ENCODE peak calls at places on chromosomes 16 and 17, in four cellular contexts. N, V, B and H are unnamed samples.

GRCh38 chr16:84847554-84848415 is 28.0 kb downstream of the CRISPLD2 start:
- DNase-seq in B (no peak), N (no peak), V (no peak), H (no peak)

GRCh38 chr16:20865420-20866126 is 34.6 kb downstream of the DCUN1D3 start:
- DNase-seq in N (no peak), B (peak; percentile 64), V (no peak), H (no peak)

GRCh38 chr17:35218901-35219300 is 24.0 kb upstream of the SLFN5 start:
- DNase-seq in V (no peak), N (no peak), B (no peak), H (no peak)

GRCh38 chr17:43020789-43021738 is 1.1 kb downstream of the VAT1 start:
- DNase-seq in B (peak; percentile 50), N (peak; percentile 81), V (peak; percentile 67), H (no peak)

GRCh38 chr16:69595127-69596036 is 29.6 kb downstream of the NFAT5 start:
- DNase-seq in V (no peak), B (peak; percentile 76), N (no peak), H (no peak)

GRCh38 chr17:59884861-59885260 is 7.9 kb downstream of the TUBD1 start:
- DNase-seq in V (no peak), B (no peak), N (no peak), H (no peak)

GRCh38 chr17:48544356-48545021 is 420 bp downstream of the HOXB2 start:
- DNase-seq in N (peak; percentile 92), B (peak; percentile 93), V (peak; percentile 81), H (no peak)

GRCh38 chr17:1872254-1872653 is 42.4 kb downstream of the RPA1 start:
- DNase-seq in B (no peak), V (no peak), N (no peak), H (no peak)

GRCh38 chr16:83113317-83113716 is 486.5 kb downstream of the CDH13 start:
- DNase-seq in B (peak; percentile 31), N (no peak), V (no peak), H (no peak)

GRCh38 chr17:19987897-19988296 is 10.3 kb upstream of the AKAP10 start:
- DNase-seq in N (no peak), V (no peak), B (no peak), H (no peak)

GRCh38 chr17:67245694-67246397 is 850 bp upstream of the HELZ start:
- DNase-seq in V (peak; percentile 62), B (no peak), N (no peak), H (no peak)

GRCh38 chr17:79684132-79684985 is 46.4 kb upstream of the ENPP7 start:
- DNase-seq in B (no peak), N (no peak), V (no peak), H (no peak)
- H3K27me3 ChIP-seq in B (peaks cover 8% of the 10 kb centered on the region), N (no peaks in the 10 kb centered on the region), V (peaks cover 28% of the 10 kb centered on the region), H (peaks cover 60% of the 10 kb centered on the region)

GRCh38 chr16:31710134-31710533 is 163.5 kb upstream of the ZNF267 start:
- DNase-seq in V (no peak), N (no peak), B (no peak), H (no peak)
- H3K4me3 ChIP-seq in V (no peak overlapping the region), N (no peak overlapping the region), B (no peak overlapping the region), H (no peak overlapping the region)

GRCh38 chr17:64295146-64295545 is 32.1 kb upstream of the TEX2 start:
- DNase-seq in B (no peak), N (no peak), V (no peak), H (no peak)

GRCh38 chr17:64296246-64296645 is 33.2 kb upstream of the TEX2 start:
- DNase-seq in B (peak; percentile 6), V (no peak), N (no peak), H (no peak)

GRCh38 chr17:64289652-64290051 is 26.6 kb upstream of the TEX2 start:
- DNase-seq in N (no peak), B (no peak), V (no peak), H (no peak)

GRCh38 chr17:64291268-64291851 is 28.3 kb upstream of the TEX2 start:
- DNase-seq in N (no peak), B (no peak), V (no peak), H (no peak)
- TF ChIP-seq POLR2A in N (no peak), B (no peak), V (no peak), H (no peak)

DNA sequence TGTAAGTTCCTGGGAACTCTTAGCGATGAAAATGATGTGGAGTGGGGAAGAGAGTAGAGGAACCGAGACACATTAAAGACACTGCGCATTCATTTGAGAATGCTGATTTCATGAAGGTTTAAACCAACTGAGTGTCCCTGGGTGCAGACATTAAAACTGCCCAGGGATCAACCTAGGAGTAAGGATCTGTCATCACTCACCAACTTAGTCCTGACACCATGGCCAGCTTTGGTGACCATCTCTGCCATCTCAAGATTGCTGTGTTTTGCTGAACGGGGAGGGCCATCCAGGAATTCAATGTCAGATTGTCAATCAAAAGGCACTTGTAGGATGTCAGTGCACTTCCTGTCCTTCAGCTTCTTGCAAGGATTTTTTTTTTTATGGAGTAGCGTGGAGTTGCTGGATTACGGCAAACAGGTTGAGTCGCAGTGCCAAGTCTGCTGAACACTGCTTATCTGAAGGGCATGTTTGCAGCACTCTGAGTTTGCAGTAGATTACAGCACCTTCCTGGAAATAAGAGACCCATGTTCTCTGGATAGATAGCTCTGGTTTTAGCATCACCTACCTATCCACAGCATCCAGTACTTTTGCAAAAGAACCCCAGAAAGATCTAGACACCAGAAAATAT is 258.1 kb upstream of the IRX3 start:
- DNase-seq in V (no peak), N (no peak), B (no peak), H (no peak)
- H3K27me3 ChIP-seq in V (peaks cover 5% of the 10 kb centered on the region), N (no peaks in the 10 kb centered on the region), B (no peaks in the 10 kb centered on the region), H (no peaks in the 10 kb centered on the region)

GRCh38 chr16:57058291-57058861 is 34.0 kb upstream of the CPNE2 start:
- DNase-seq in N (no peak), B (no peak), V (no peak), H (no peak)

GRCh38 chr16:57051696-57052228 is 40.6 kb upstream of the CPNE2 start:
- DNase-seq in N (no peak), B (no peak), V (no peak), H (no peak)

GRCh38 chr16:57053206-57053605 is 39.2 kb upstream of the CPNE2 start:
- DNase-seq in B (no peak), N (no peak), V (no peak), H (no peak)

GRCh38 chr16:57054338-57054737 is 38.0 kb upstream of the CPNE2 start:
- DNase-seq in V (no peak), B (no peak), N (no peak), H (no peak)

GRCh38 chr16:57054771-57055170 is 37.6 kb upstream of the CPNE2 start:
- DNase-seq in N (no peak), V (no peak), B (no peak), H (no peak)
- H3K4me3 ChIP-seq in N (no peak overlapping the region), V (no peak overlapping the region), B (no peak overlapping the region), H (no peak overlapping the region)